ENCODE peak calls at places on chromosomes 4 and X, in ten cellular contexts. K is GM04503, Y is T47D, F is AG10803, V is iPS-NIHi11, E is AG08395, L is adipocyte, C is fibroblast of mammary gland, G is AG09319, P is pons. R is an unnamed sample.

GRCh38 chr4:78551420-78552351 is at the start of gene ANXA3:
- DNase-seq in K (no peak), Y (no peak), F (no peak), V (peak), E (peak), L (peak), C (no peak), G (no peak), P (no peak), R (no peak)

GRCh38 chr4:181550381-181550780 is 692.8 kb upstream of the TENM3 start:
- DNase-seq in K (no peak), Y (no peak), F (no peak), V (no peak), E (no peak), L (no peak), C (no peak), G (no peak), P (no peak), R (peak)

GRCh38 chrX:31323658-31324057 is 251.8 kb upstream of the FTHL17 start:
- DNase-seq in K (no peak), Y (no peak), F (no peak), V (no peak), E (no peak), L (no peak), C (no peak), G (no peak), P (no peak), R (no peak)

GRCh38 chr4:37674446-37674845 is 11.7 kb downstream of the RELL1 start:
- DNase-seq in K (no peak), Y (no peak), F (peak), V (no peak), E (no peak), L (peak), C (no peak), G (no peak), P (no peak), R (no peak)

GRCh38 chrX:124388562-124388961 is 42.2 kb downstream of the SH2D1A start:
- DNase-seq in K (peak), Y (peak), F (peak), V (peak), E (peak), L (peak), C (peak), G (peak), P (peak), R (peak)

GRCh38 chr4:3340703-3341088 is 47.9 kb downstream of the RGS12 start:
- DNase-seq in K (no peak), Y (peak), F (no peak), V (no peak), E (no peak), L (no peak), C (no peak), G (no peak), P (no peak), R (no peak)

GRCh38 chr4:140239311-140239710 is 85.3 kb upstream of the MAML3 start:
- DNase-seq in K (no peak), Y (no peak), F (no peak), V (no peak), E (no peak), L (no peak), C (peak), G (no peak), P (no peak), R (no peak)

GRCh38 chr4:6012200-6012599 is 6.0 kb downstream of the C4orf50 start:
- DNase-seq in K (no peak), Y (no peak), F (no peak), V (no peak), E (no peak), L (no peak), C (no peak), G (no peak), P (no peak), R (no peak)

GRCh38 chr4:102625232-102625930 is 124.2 kb downstream of the NFKB1 start:
- DNase-seq in K (no peak), Y (peak), F (peak), V (no peak), E (peak), L (peak), C (peak), G (peak), P (peak), R (peak)

GRCh38 chr4:175238827-175239517 is 320.8 kb downstream of the ADAM29 start:
- DNase-seq in K (no peak), Y (peak), F (no peak), V (no peak), E (no peak), L (no peak), C (no peak), G (no peak), P (no peak), R (no peak)

GRCh38 chr4:4268753-4269152 is 20.7 kb upstream of the TMEM128 start:
- DNase-seq in K (no peak), Y (no peak), F (no peak), V (no peak), E (no peak), L (no peak), C (no peak), G (no peak), P (peak), R (no peak)

GRCh38 chr4:8100696-8101095 is 57.9 kb downstream of the ABLIM2 start:
- DNase-seq in K (no peak), Y (no peak), F (peak), V (no peak), E (no peak), L (peak), C (no peak), G (no peak), P (no peak), R (no peak)

GRCh38 chrX:42119076-42119475 is 195.7 kb upstream of the CASK start:
- DNase-seq in K (no peak), Y (no peak), F (peak), V (no peak), E (peak), L (peak), C (peak), G (no peak), P (no peak), R (no peak)

GRCh38 chrX:40722930-40723329 is 12.4 kb downstream of the MED14 start:
- DNase-seq in K (no peak), Y (no peak), F (no peak), V (no peak), E (no peak), L (no peak), C (no peak), G (no peak), P (no peak), R (no peak)

GRCh38 chr4:80082693-80083092 is 9.7 kb upstream of the ANTXR2 start:
- DNase-seq in K (no peak), Y (no peak), F (no peak), V (no peak), E (no peak), L (no peak), C (peak), G (no peak), P (no peak), R (no peak)

GRCh38 chrX:150036181-150036580 is 97.9 kb upstream of the EOLA2 start:
- DNase-seq in K (no peak), Y (peak), F (peak), V (no peak), E (peak), L (peak), C (peak), G (peak), P (no peak), R (peak)

GRCh38 chr4:9409793-9410192 is 34.4 kb upstream of the DEFB131A start:
- DNase-seq in K (no peak), Y (no peak), F (no peak), V (no peak), E (no peak), L (no peak), C (no peak), G (no peak), P (no peak), R (no peak)

GRCh38 chr4:38664704-38665401 is 854 bp downstream of the KLF3 start:
- DNase-seq in K (no peak), Y (peak), F (peak), V (peak), E (peak), L (peak), C (peak), G (no peak), P (peak), R (peak)

GRCh38 chr4:57499786-57500185 is 389.6 kb upstream of the IGFBP7 start:
- DNase-seq in K (no peak), Y (peak), F (no peak), V (peak), E (no peak), L (peak), C (peak), G (no peak), P (no peak), R (no peak)

GRCh38 chrX:143648705-143649104 is 12.8 kb upstream of the SLITRK4 start:
- DNase-seq in K (no peak), Y (peak), F (no peak), V (peak), E (no peak), L (no peak), C (no peak), G (no peak), P (no peak), R (no peak)